ENCODE peak calls at places on chromosome 17, in six cellular contexts. F is WERI-Rb-1, S is AG04450, R is pancreas, K is gastrocnemius medialis, M is colonic mucosa. N is an unnamed sample.

GRCh38 chr17:44279586-44280344 is 11.8 kb upstream of the SLC4A1 start:
- DNase-seq in S (peak; percentile 27), M (peak; percentile 66), K (peak; percentile 51), R (peak; percentile 80), F (no peak), N (peak; percentile 31)

GRCh38 chr17:80761421-80761871 is 216.8 kb downstream of the RPTOR start:
- DNase-seq in F (no peak), M (no peak), S (no peak), R (no peak), K (no peak), N (peak; percentile 88)

GRCh38 chr17:32266389-32267269 is 997 bp downstream of the RHBDL3 start:
- DNase-seq in M (no peak), K (no peak), S (no peak), F (peak; percentile 26), R (no peak), N (no peak)

GRCh38 chr17:30922235-30922993 is 669 bp downstream of the ADAP2 start:
- DNase-seq in M (no peak), R (peak; percentile 21), K (no peak), F (peak; percentile 15), S (no peak), N (no peak)

GRCh38 chr17:31558748-31559646 is 167.5 kb downstream of the RAB11FIP4 start:
- DNase-seq in S (no peak), R (peak; percentile 77), M (peak; percentile 78), F (peak; percentile 76), K (peak; percentile 70), N (peak; percentile 85)

GRCh38 chr17:81035389-81036127 is 607 bp downstream of the BAIAP2 start:
- DNase-seq in R (no peak), F (peak; percentile 56), K (no peak), M (no peak), S (no peak), N (no peak)

GRCh38 chr17:43014946-43015519 is 7.2 kb downstream of the VAT1 start:
- DNase-seq in M (no peak), R (no peak), F (no peak), K (no peak), S (no peak), N (no peak)

GRCh38 chr17:7004398-7005253 is 7.8 kb upstream of the RNASEK start:
- DNase-seq in M (peak; percentile 36), S (no peak), F (no peak), K (no peak), R (no peak), N (no peak)

GRCh38 chr17:38691154-38691553 is 13.9 kb upstream of the MLLT6 start:
- DNase-seq in K (no peak), M (no peak), S (no peak), R (no peak), F (no peak), N (no peak)

GRCh38 chr17:63446981-63447687 is 1.0 kb upstream of the CYB561 start:
- DNase-seq in F (no peak), K (no peak), R (no peak), S (no peak), M (peak; percentile 58), N (no peak)

GRCh38 chr17:66753126-66753920 is 81.6 kb upstream of the CACNG5 start:
- DNase-seq in S (no peak), R (no peak), K (no peak), F (peak; percentile 95), M (no peak), N (no peak)

DNA sequence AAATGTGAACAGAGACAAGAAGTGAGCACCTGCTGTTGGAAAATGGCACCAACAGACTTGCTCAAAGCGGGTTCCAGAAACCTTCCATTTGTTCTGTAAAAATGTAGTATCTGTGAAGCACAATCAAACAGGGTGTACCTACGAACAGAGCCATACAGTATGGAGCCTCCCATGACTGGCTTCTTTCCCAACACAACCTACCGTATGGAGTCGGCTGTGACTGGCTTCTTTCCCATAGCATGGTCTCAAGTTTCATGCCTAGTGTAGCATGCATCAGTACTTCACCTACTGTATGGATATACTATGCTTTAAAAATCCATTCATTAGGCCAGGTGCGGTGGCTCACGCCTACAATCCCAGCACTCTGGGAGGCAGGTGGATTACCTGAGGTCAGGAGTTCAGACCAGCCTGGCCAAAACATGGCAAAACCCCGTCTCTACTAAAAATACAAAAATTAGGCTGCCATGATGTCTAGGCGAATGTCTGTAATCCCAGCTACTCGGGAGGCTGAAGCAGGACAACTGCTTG is 26.2 kb downstream of the YWHAE start:
- DNase-seq in M (no peak), R (no peak), F (no peak), S (no peak), K (no peak), N (no peak)
- H3K27ac ChIP-seq in M (no peak overlapping the region), R (no peak overlapping the region), F (no peak overlapping the region), S (no peak overlapping the region), K (peak overlapping the region; percentile 5), N (no peak overlapping the region)

DNA sequence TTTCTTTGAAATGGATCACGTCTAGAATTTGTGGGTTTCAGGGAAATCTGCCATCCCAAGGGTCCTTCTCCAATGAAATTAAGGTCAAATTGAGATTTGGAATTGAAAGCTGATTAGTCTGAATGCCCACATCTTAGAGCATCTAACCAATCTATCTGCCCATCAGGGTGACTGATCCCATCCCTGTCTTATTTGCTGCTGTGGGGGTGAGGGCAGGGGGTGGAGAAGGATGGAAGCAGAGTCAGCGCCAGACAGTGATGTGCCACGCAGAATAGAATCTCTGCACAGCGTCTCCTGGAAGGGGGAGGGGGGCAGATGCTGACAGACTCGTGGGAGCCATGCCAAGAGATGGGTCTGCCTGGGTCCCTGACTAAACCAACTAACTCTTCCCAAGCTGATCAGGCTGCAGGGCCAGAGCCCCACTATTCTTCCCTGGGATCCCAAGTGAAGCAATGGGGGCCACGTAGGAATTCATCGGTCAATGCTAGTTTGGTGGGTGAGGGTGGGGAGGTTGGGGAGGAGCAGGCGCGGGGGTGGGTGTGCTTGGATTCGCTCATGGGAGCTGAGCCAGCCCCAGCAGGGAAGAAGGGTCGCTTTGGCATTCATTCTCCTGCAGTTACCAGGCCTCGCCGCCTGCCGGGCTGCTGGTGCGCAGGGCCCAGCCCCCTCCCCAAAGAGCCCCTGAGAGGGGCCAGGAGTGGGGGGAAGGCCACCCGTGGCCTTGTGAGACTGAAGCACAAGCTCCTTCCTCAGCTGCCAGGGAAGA is 32.2 kb downstream of the CDK5RAP3 start:
- DNase-seq in S (no peak), K (no peak), R (no peak), F (peak; percentile 91), M (no peak), N (no peak)
- TF ChIP-seq CTCF in S (no peak), K (no peak), R (no peak), F (peak; percentile 42), M (no peak), N (no peak)

GRCh38 chr17:50635720-50636144 is 1.1 kb downstream of the ABCC3 start:
- DNase-seq in K (no peak), S (no peak), M (no peak), F (no peak), R (no peak), N (no peak)

GRCh38 chr17:50633683-50634082 is 998 bp upstream of the ABCC3 start:
- DNase-seq in F (no peak), S (no peak), K (no peak), M (no peak), R (no peak), N (no peak)

GRCh38 chr17:50636145-50636803 is 1.6 kb downstream of the ABCC3 start:
- DNase-seq in M (no peak), F (no peak), R (no peak), K (no peak), S (no peak), N (no peak)

GRCh38 chr17:50634123-50634914 is at the start of gene ABCC3:
- DNase-seq in M (peak; percentile 86), K (no peak), R (peak; percentile 67), F (no peak), S (no peak), N (peak; percentile 68)

DNA sequence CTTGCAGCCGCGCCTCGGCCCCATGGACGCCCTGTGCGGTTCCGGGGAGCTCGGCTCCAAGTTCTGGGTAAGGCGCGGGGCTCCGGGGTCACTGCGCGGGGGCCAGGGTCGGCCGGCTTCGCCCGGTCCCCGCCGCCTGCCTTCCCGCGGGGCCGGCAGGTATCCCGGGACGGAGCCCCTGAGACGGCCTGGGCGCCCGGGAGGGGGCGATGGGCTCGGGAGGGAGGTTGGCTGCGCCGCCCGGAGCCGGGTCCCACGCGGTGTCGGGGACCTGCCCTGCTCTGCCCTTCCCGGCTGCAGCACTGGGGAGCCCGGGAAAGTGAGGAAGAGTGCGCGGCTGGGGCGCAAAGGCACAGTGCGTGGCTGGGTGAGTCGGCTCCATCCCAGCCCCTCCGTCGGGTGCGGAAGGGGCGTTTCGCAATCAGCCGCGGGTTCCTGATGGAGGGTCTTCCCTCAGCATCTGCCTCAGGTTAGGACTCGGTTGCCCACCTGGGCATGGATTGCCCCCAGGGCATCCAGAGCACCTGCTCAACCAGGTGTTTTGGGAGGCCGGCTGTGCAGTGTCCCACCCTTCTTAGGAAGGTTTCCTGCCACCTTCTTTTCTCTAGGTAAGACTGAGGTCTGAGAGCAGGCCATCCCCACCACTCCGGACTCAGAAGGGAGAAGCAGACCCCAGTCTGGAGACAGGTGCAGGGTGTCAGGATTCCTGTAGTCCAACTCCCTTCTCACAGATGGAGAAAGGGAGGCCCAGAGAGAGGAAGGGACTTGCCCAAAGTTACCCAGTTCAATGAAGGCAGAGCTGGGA is 436 bp downstream of the ABCC3 start:
- DNase-seq in R (no peak), F (no peak), M (no peak), S (no peak), K (no peak), N (no peak)
- H3K27ac ChIP-seq in R (peak overlapping the region; percentile 75), F (no peak overlapping the region), M (peak overlapping the region; percentile 69), S (no peak overlapping the region), K (no peak overlapping the region), N (peak overlapping the region; percentile 98)

GRCh38 chr17:5500247-5500803 is 14.0 kb downstream of the MIS12 start:
- DNase-seq in R (no peak), F (no peak), M (no peak), K (no peak), S (no peak), N (no peak)
- TF ChIP-seq CTCF in R (no peak), F (no peak), M (no peak), K (no peak), S (no peak), N (no peak)

GRCh38 chr17:40268141-40268712 is 19.5 kb upstream of the CDC6 start:
- DNase-seq in M (no peak), K (no peak), F (no peak), S (no peak), R (no peak), N (no peak)
- H3K27ac ChIP-seq in M (no peak overlapping the region), K (no peak overlapping the region), F (no peak overlapping the region), S (no peak overlapping the region), R (no peak overlapping the region), N (peak overlapping the region; percentile 4)

DNA sequence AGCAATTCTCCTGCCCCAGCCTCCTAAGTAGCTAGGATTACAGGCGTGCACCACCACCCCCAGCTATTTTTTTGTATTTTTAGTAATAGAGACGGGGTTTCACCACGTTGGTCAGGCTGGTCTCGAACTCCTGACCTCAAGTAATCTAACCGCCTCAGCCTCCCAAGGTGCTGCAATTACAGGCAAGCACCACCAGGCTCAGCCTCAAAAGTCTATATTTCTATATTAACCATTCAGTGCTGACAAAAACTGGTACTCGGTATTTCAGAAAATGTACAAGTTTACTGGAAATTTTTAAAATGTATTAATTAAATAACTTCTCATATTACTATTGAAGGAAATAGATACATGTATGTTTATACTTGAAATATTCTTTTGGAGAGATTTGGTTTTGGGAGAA is 1.4 kb upstream of the HEXD start:
- DNase-seq in S (no peak), M (no peak), K (no peak), R (no peak), F (no peak), N (no peak)
- TF ChIP-seq CTCF in S (peak; percentile 26), M (no peak), K (no peak), R (no peak), F (no peak), N (no peak)

N was measured in RWPE1.